ENCODE peak calls at places on chromosomes 11 and 22, in eight cellular contexts. W, Y, U, V, F, M, K and J are unnamed samples.

GRCh38 chr11:36009469-36009868 is 65.6 kb downstream of the LDLRAD3 start:
- DNase-seq in W (no peak), Y (no peak), U (no peak), V (no peak), F (no peak), M (peak), K (no peak), J (peak)

GRCh38 chr11:114307524-114308203 is 11.5 kb downstream of the NNMT start:
- DNase-seq in W (no peak), Y (no peak), U (peak), V (peak), F (peak), M (peak), K (no peak), J (peak)

GRCh38 chr22:18085188-18085587 is 7.4 kb downstream of the PEX26 start:
- DNase-seq in W (no peak), Y (peak), U (no peak), V (peak), F (peak), M (no peak), K (no peak), J (peak)

GRCh38 chr11:130313383-130314183 is 1.1 kb downstream of the ZBTB44 start:
- DNase-seq in W (no peak), Y (no peak), U (no peak), V (no peak), F (no peak), M (peak), K (no peak), J (no peak)

GRCh38 chr11:34114471-34114870 is 9.0 kb downstream of the NAT10 start:
- DNase-seq in W (no peak), Y (no peak), U (no peak), V (no peak), F (no peak), M (no peak), K (no peak), J (no peak)

GRCh38 chr22:37741312-37741795 is 44.5 kb downstream of the TRIOBP start:
- DNase-seq in W (no peak), Y (peak), U (peak), V (peak), F (peak), M (peak), K (no peak), J (peak)

GRCh38 chr22:35521358-35522264 is 19.0 kb upstream of the RASD2 start:
- DNase-seq in W (no peak), Y (no peak), U (no peak), V (no peak), F (no peak), M (peak), K (no peak), J (no peak)

GRCh38 chr11:73415854-73416615 is 39.8 kb downstream of the RELT start:
- DNase-seq in W (no peak), Y (no peak), U (no peak), V (no peak), F (peak), M (peak), K (no peak), J (peak)

GRCh38 chr11:27718853-27719574 is 18.8 kb upstream of the BDNF start:
- DNase-seq in W (peak), Y (peak), U (peak), V (no peak), F (peak), M (peak), K (peak), J (peak)

GRCh38 chr11:44950625-44951472 is at the start of gene TP53I11:
- DNase-seq in W (peak), Y (peak), U (peak), V (peak), F (peak), M (peak), K (peak), J (no peak)

GRCh38 chr11:132106336-132106982 is 736.0 kb downstream of the NTM start:
- DNase-seq in W (no peak), Y (no peak), U (no peak), V (no peak), F (no peak), M (peak), K (no peak), J (no peak)

GRCh38 chr11:17972987-17973386 is 39.9 kb downstream of the SERGEF start:
- DNase-seq in W (peak), Y (peak), U (peak), V (no peak), F (peak), M (peak), K (no peak), J (peak)

GRCh38 chr11:76207642-76208378 is 1.5 kb upstream of the WNT11 start:
- DNase-seq in W (peak), Y (peak), U (peak), V (peak), F (peak), M (peak), K (peak), J (peak)

GRCh38 chr11:14380947-14381555 is 22.1 kb upstream of the RRAS2 start:
- DNase-seq in W (peak), Y (peak), U (peak), V (peak), F (no peak), M (peak), K (peak), J (peak)

GRCh38 chr11:104918113-104918824 is 20.0 kb upstream of the CASP12 start:
- DNase-seq in W (no peak), Y (no peak), U (no peak), V (no peak), F (peak), M (peak), K (no peak), J (peak)

GRCh38 chr11:118610773-118611432 is 3.5 kb downstream of the PHLDB1 start:
- DNase-seq in W (peak), Y (peak), U (peak), V (peak), F (peak), M (peak), K (peak), J (peak)

GRCh38 chr11:119195680-119196079 is 10.4 kb downstream of the NHERF4 start:
- DNase-seq in W (peak), Y (peak), U (peak), V (peak), F (no peak), M (peak), K (no peak), J (peak)

GRCh38 chr22:48782817-48783511 is 1044.7 kb downstream of the BRD1 start:
- DNase-seq in W (peak), Y (no peak), U (no peak), V (no peak), F (no peak), M (no peak), K (no peak), J (no peak)

DNA sequence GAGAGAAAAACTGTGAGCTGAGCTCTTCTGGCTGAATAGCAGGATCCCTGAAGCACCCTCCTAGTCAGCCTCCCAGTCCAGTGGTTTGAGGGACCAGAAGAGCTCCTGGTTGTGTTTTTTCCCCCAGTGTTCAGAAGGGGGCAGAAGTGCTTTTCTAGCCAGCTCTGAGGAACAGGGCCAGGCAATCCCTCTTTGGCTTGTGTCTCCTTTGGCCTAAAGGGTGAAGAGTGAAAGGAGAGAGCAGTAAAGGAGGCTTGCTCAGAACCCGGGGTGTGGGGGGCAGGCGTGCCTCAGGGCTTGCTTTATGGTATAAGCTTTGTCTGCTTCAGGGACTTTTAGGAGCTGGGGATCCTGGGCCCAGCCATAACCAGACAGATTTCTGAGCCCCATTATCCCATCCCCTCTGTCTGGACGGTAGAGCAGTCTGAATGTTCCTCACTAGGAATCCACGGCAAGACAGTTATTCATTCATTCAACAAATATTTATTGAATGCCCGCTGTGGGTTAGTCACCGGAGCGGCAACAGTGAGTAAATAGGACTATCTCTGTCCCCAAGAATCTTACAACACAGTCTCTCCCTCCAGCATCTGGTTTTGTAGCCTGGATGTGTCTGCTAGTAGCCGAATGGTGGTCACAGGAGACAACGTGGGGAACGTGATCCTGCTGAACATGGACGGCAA is 14.5 kb downstream of the ACP2 start:
- DNase-seq in W (peak), Y (peak), U (peak), V (no peak), F (peak), M (peak), K (no peak), J (peak)
- TF ChIP-seq CTCF in W (no peak), Y (no peak), U (peak), V (no peak), F (peak), M (peak), K (no peak), J (peak)

GRCh38 chr11:31397239-31397834 is 27.7 kb downstream of the DNAJC24 start:
- DNase-seq in W (no peak), Y (no peak), U (no peak), V (no peak), F (peak), M (peak), K (no peak), J (peak)
- TF ChIP-seq CTCF in W (peak), Y (peak), U (peak), V (peak), F (peak), M (peak), K (peak), J (peak)

DNA sequence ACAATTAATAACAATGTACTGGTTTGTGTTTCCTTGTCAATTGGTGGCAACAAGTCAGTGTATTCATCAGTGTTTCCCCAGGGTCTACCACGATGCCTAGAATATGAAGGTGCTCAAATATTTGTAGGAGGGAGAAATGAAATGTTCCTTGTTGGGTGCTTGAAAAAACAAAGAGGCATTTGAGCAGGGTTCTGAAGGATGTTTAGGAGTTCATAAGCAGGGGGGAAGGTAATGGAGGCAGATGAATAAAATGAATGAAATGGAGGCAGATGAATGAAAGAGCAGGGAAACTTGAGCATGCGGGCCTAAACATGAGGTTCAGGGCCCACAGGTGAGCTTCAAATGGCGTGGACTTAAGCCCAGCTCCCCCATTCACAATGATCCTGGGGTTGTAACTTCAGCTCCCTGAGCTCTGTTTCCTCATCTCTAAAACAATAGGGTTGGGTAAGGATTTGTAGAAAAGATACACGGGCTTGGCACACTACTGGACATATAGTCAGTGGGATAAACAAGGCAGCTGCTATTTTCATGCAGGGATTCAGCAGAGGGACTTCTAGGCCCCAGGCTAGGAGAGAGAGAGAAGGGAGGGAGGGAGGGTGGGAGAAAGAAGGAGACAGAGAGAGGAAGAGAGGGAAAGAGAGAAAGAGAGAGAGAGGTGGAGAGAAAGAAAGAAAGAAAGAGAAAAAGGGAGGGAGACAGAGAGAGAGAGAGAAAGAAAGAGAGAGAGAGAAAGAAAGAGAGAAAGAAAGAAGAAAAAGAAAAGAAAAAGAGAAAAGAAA is 73.7 kb downstream of the MN1 start:
- DNase-seq in W (no peak), Y (no peak), U (no peak), V (no peak), F (no peak), M (no peak), K (no peak), J (no peak)
- TF ChIP-seq CTCF in W (no peak), Y (no peak), U (no peak), V (no peak), F (no peak), M (no peak), K (peak), J (no peak)

GRCh38 chr11:783581-784015 is 6.3 kb downstream of the CEND1 start:
- DNase-seq in W (peak), Y (peak), U (peak), V (peak), F (peak), M (peak), K (peak), J (peak)
- TF ChIP-seq CTCF in W (peak), Y (peak), U (peak), V (peak), F (peak), M (peak), K (peak), J (peak)

DNA sequence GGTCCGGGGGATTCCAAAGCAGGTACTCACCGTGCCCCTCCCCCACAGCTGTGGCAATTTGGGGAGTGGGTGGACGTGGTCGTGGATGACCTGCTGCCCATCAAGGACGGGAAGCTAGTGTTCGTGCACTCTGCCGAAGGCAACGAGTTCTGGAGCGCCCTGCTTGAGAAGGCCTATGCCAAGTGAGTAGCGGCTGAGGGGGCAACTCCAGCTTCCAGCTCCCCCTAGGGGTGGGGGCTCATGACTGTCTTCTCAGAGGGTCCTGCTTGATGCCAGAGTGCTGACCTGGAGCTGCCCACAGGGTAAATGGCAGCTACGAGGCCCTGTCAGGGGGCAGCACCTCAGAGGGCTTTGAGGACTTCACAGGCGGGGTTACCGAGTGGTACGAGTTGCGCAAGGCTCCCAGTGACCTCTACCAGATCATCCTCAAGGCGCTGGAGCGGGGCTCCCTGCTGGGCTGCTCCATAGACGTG is 4.2 kb downstream of the CAPN1 start:
- DNase-seq in W (peak), Y (no peak), U (no peak), V (no peak), F (no peak), M (no peak), K (no peak), J (no peak)
- TF ChIP-seq CTCF in W (no peak), Y (no peak), U (no peak), V (no peak), F (peak), M (peak), K (no peak), J (peak)